ENCODE peak calls at places on chromosomes 4 and X, in nine cellular contexts. L, O, R, E, Z, A, G, C and T are unnamed samples.

GRCh38 chrX:17656035-17656418 is 81.3 kb upstream of the SCML1 start:
- DNase-seq in O (peak; percentile 11), L (no peak), C (no peak), A (no peak), G (no peak), Z (no peak), E (no peak), R (peak; percentile 64), T (no peak)

GRCh38 chrX:102516314-102516936 is at the start of gene TMSB15A:
- DNase-seq in E (peak; percentile 66), C (peak; percentile 67), R (peak; percentile 91), G (peak; percentile 61), O (peak; percentile 29), A (peak; percentile 53), L (no peak), Z (peak; percentile 40), T (peak; percentile 11)

GRCh38 chrX:26851981-26852380 is 611.2 kb downstream of the PPP4R3C start:
- DNase-seq in G (no peak), C (no peak), Z (peak; percentile 48), L (no peak), R (no peak), E (no peak), A (no peak), O (peak; percentile 38), T (no peak)

GRCh38 chrX:107672955-107673378 is 44.7 kb downstream of the PRPS1 start:
- DNase-seq in L (no peak), G (peak; percentile 79), Z (peak; percentile 95), A (peak; percentile 31), E (peak; percentile 67), O (peak; percentile 80), C (peak; percentile 72), R (peak; percentile 87), T (no peak)

GRCh38 chrX:107684956-107685385 is 56.7 kb downstream of the PRPS1 start:
- DNase-seq in G (peak; percentile 78), L (no peak), R (peak; percentile 85), O (peak; percentile 87), Z (peak; percentile 86), C (peak; percentile 57), A (no peak), E (peak; percentile 78), T (no peak)

GRCh38 chr4:101835121-101835904 is 44.8 kb downstream of the BANK1 start:
- DNase-seq in L (no peak), C (no peak), G (no peak), O (peak; percentile 83), Z (peak; percentile 81), E (no peak), A (peak; percentile 23), R (no peak), T (peak; percentile 32)

GRCh38 chr4:74545488-74545887 is 100.6 kb downstream of the AREG start:
- DNase-seq in A (no peak), C (no peak), Z (peak; percentile 53), E (no peak), R (no peak), O (peak; percentile 69), G (peak; percentile 24), L (no peak), T (no peak)

GRCh38 chrX:153687121-153688039 is at the start of gene SLC6A8:
- DNase-seq in L (peak; percentile 15), C (peak; percentile 80), G (peak; percentile 71), O (peak; percentile 72), Z (peak; percentile 53), E (peak; percentile 78), A (peak; percentile 42), R (peak; percentile 87), T (no peak)

GRCh38 chr4:162164881-162165528 is 1.2 kb upstream of the FSTL5 start:
- DNase-seq in C (no peak), G (no peak), O (peak; percentile 45), E (no peak), R (no peak), Z (no peak), L (no peak), A (no peak), T (no peak)

GRCh38 chrX:129597905-129598304 is 56.9 kb downstream of the APLN start:
- DNase-seq in Z (no peak), C (no peak), O (no peak), L (no peak), G (no peak), A (no peak), R (no peak), E (no peak), T (no peak)

GRCh38 chrX:15903186-15903681 is 48.6 kb upstream of the AP1S2 start:
- DNase-seq in R (no peak), L (no peak), O (no peak), A (no peak), C (no peak), Z (no peak), E (no peak), G (no peak), T (no peak)

GRCh38 chr4:24651266-24651665 is 66.9 kb upstream of the DHX15 start:
- DNase-seq in C (no peak), A (no peak), R (no peak), E (no peak), G (no peak), Z (no peak), O (no peak), L (no peak), T (no peak)

GRCh38 chr4:184649026-184649970 is at the start of the genes CASP3 and PRIMPOL:
- DNase-seq in Z (peak; percentile 97), E (peak; percentile 98), C (peak; percentile 99), O (peak; percentile 96), R (peak; percentile 99), L (peak; percentile 78), G (peak; percentile 98), A (peak; percentile 27), T (peak; percentile 80)

GRCh38 chr4:74287164-74287563 is 21.1 kb upstream of the EPGN start:
- DNase-seq in Z (no peak), R (no peak), O (peak; percentile 60), G (no peak), C (no peak), E (no peak), A (no peak), L (no peak), T (no peak)

GRCh38 chrX:112356031-112356430 is 273.5 kb upstream of the TRPC5 start:
- DNase-seq in C (no peak), O (no peak), G (no peak), E (no peak), A (no peak), L (no peak), Z (no peak), R (no peak), T (no peak)

GRCh38 chr4:38531126-38531737 is 132.8 kb upstream of the KLF3 start:
- DNase-seq in Z (peak; percentile 51), A (no peak), C (no peak), G (no peak), E (no peak), L (peak; percentile 4), R (no peak), O (no peak), T (peak; percentile 4)

GRCh38 chr4:151401739-151402138 is 7.2 kb upstream of the FHIP1A start:
- DNase-seq in Z (no peak), R (no peak), G (no peak), O (no peak), C (no peak), A (no peak), E (no peak), L (no peak), T (no peak)

GRCh38 chr4:184473515-184474260 is 662 bp downstream of the IRF2 start:
- DNase-seq in R (peak; percentile 81), E (peak; percentile 42), A (peak; percentile 24), O (peak; percentile 42), G (peak; percentile 50), C (peak; percentile 49), L (no peak), Z (peak; percentile 52), T (no peak)

GRCh38 chr4:109169160-109169559 is 133.3 kb downstream of the COL25A1 start:
- DNase-seq in G (no peak), E (no peak), C (no peak), L (no peak), A (no peak), R (no peak), O (peak; percentile 52), Z (peak; percentile 10), T (no peak)

GRCh38 chr4:109164011-109164410 is 138.4 kb downstream of the COL25A1 start:
- DNase-seq in L (no peak), A (no peak), O (peak; percentile 5), G (no peak), R (no peak), C (no peak), Z (peak; percentile 68), E (no peak), T (no peak)

GRCh38 chr4:109166126-109166525 is 136.3 kb downstream of the COL25A1 start:
- DNase-seq in L (no peak), A (no peak), G (no peak), C (no peak), E (no peak), Z (no peak), R (no peak), O (no peak), T (no peak)

GRCh38 chr4:109163493-109163892 is 139.0 kb downstream of the COL25A1 start:
- DNase-seq in A (no peak), G (no peak), O (no peak), Z (no peak), R (no peak), C (no peak), L (no peak), E (no peak), T (no peak)

GRCh38 chr4:109166586-109166985 is 135.9 kb downstream of the COL25A1 start:
- DNase-seq in Z (no peak), L (no peak), G (no peak), O (no peak), R (no peak), A (no peak), C (no peak), E (no peak), T (no peak)
- H3K4me3 ChIP-seq in Z (no peak overlapping the region), L (no peak overlapping the region), G (no peak overlapping the region), O (no peak overlapping the region), R (no peak overlapping the region), A (no peak overlapping the region), C (no peak overlapping the region), E (no peak overlapping the region), T (no peak overlapping the region)

GRCh38 chr4:6688879-6689505 is 4.7 kb upstream of the S100P start:
- DNase-seq in Z (peak; percentile 97), G (peak; percentile 78), R (peak; percentile 91), L (peak; percentile 76), E (no peak), A (peak; percentile 77), O (peak; percentile 94), C (no peak), T (peak; percentile 94)
- TF ChIP-seq CTCF in Z (peak; percentile 36), G (no peak), R (no peak), L (no peak), E (no peak), A (no peak), O (peak; percentile 23), C (no peak), T (no peak)

GRCh38 chr4:145732416-145732815 is 52.5 kb downstream of the C4orf51 start:
- DNase-seq in R (peak; percentile 74), G (peak; percentile 25), E (no peak), L (no peak), Z (no peak), A (no peak), O (no peak), C (no peak), T (no peak)
- H3K4me3 ChIP-seq in R (peak overlapping the region; percentile 50), G (peak overlapping the region; percentile 48), E (peak overlapping the region; percentile 77), L (peak overlapping the region; percentile 51), Z (peak overlapping the region; percentile 70), A (peak overlapping the region; percentile 56), O (peak overlapping the region; percentile 45), C (peak overlapping the region; percentile 70), T (peak overlapping the region; percentile 42)

GRCh38 chrX:33082371-33082770 is 129.0 kb downstream of the DMD start:
- DNase-seq in G (no peak), L (no peak), Z (no peak), R (no peak), A (no peak), O (no peak), E (no peak), C (no peak), T (no peak)

GRCh38 chrX:33078273-33078672 is 133.1 kb downstream of the DMD start:
- DNase-seq in L (no peak), E (no peak), G (no peak), O (no peak), A (no peak), C (no peak), Z (no peak), R (no peak), T (no peak)
- TF ChIP-seq CTCF in L (no peak), E (no peak), G (no peak), O (no peak), A (no peak), C (no peak), Z (no peak), R (no peak), T (no peak)